ENCODE peak calls at places on chromosomes 16 and 17, in six cellular contexts. D, L, H, O, K and E are unnamed samples.

GRCh38 chr16:89093602-89094251 is at the start of gene ACSF3:
- DNase-seq in D (no peak), L (peak), H (peak), O (peak), K (peak), E (peak)

GRCh38 chr17:17075037-17075755 is 32.9 kb downstream of the MPRIP start:
- DNase-seq in D (no peak), L (peak), H (no peak), O (no peak), K (no peak), E (no peak)

GRCh38 chr17:64174686-64175456 is 44.9 kb upstream of the ERN1 start:
- DNase-seq in D (no peak), L (peak), H (no peak), O (peak), K (peak), E (no peak)

GRCh38 chr16:1151424-1152122 is 1.3 kb upstream of the CACNA1H start:
- DNase-seq in D (no peak), L (no peak), H (no peak), O (no peak), K (no peak), E (no peak)

GRCh38 chr16:65032397-65032796 is 89.5 kb downstream of the CDH11 start:
- DNase-seq in D (no peak), L (no peak), H (no peak), O (no peak), K (no peak), E (no peak)

GRCh38 chr16:89615596-89616090 is 2.2 kb downstream of the DPEP1 start:
- DNase-seq in D (no peak), L (no peak), H (peak), O (no peak), K (peak), E (peak)

GRCh38 chr17:33056392-33057146 is 64.9 kb downstream of the SPACA3 start:
- DNase-seq in D (no peak), L (no peak), H (no peak), O (no peak), K (no peak), E (no peak)

GRCh38 chr16:51062039-51062438 is 89.0 kb downstream of the SALL1 start:
- DNase-seq in D (no peak), L (no peak), H (no peak), O (no peak), K (no peak), E (no peak)

GRCh38 chr17:19316756-19317358 is 45.7 kb downstream of the B9D1 start:
- DNase-seq in D (no peak), L (no peak), H (no peak), O (no peak), K (no peak), E (no peak)

GRCh38 chr17:79137015-79137770 is 62.6 kb downstream of the ENGASE start:
- DNase-seq in D (no peak), L (no peak), H (no peak), O (no peak), K (no peak), E (no peak)

GRCh38 chr17:38439436-38439835 is 11.2 kb downstream of the ARHGAP23 start:
- DNase-seq in D (no peak), L (no peak), H (no peak), O (no peak), K (no peak), E (no peak)